ENCODE peak calls at places on chromosome 5, in six cellular contexts. O is substantia nigra; C is fibroblast of lung; L is RWPE1; J is progenitor cell of endocrine pancreas; V is stimulated activated CD8-positive, alpha-beta memory T cell treated with anti-CD3 and anti-CD28 coated beads, Interleukin-7, amount 100 ng/mL, for 48 hours. U is an unnamed sample.

GRCh38 chr5:79800979-79801827 is 111.6 kb downstream of the CMYA5 start:
- DNase-seq in O (no peak), C (peak), L (peak), J (no peak), V (no peak), U (no peak)

GRCh38 chr5:530001-530400 is 5.8 kb upstream of the SLC9A3 start:
- DNase-seq in O (no peak), C (peak), L (no peak), J (no peak), V (no peak), U (no peak)

GRCh38 chr5:6712582-6713273 is 504 bp upstream of the TENT4A start:
- DNase-seq in O (peak), C (peak), L (peak), J (peak), V (peak), U (peak)

GRCh38 chr5:135271533-135272310 is 127.3 kb downstream of the MACROH2A1 start:
- DNase-seq in O (no peak), C (peak), L (no peak), J (no peak), V (no peak), U (no peak)

GRCh38 chr5:171570244-171570819 is 150.9 kb downstream of the FGF18 start:
- DNase-seq in O (no peak), C (peak), L (no peak), J (no peak), V (no peak), U (no peak)

GRCh38 chr5:38319486-38319885 is 61.1 kb downstream of the EGFLAM start:
- DNase-seq in O (no peak), C (no peak), L (no peak), J (no peak), V (no peak), U (no peak)

GRCh38 chr5:73391441-73391871 is 57.1 kb downstream of the FOXD1 start:
- DNase-seq in O (no peak), C (no peak), L (no peak), J (no peak), V (no peak), U (no peak)

GRCh38 chr5:10295619-10296326 is 11.9 kb downstream of the CMBL start:
- DNase-seq in O (no peak), C (no peak), L (no peak), J (no peak), V (no peak), U (no peak)

GRCh38 chr5:173772407-173773059 is 115.6 kb upstream of the CPEB4 start:
- DNase-seq in O (no peak), C (peak), L (no peak), J (no peak), V (no peak), U (no peak)

GRCh38 chr5:139108056-139108811 is 89.9 kb downstream of the SIL1 start:
- DNase-seq in O (no peak), C (peak), L (no peak), J (no peak), V (no peak), U (no peak)

GRCh38 chr5:95962785-95963184 is 1.1 kb upstream of the ELL2 start:
- DNase-seq in O (no peak), C (no peak), L (peak), J (no peak), V (no peak), U (no peak)

GRCh38 chr5:154189819-154190651 is 498 bp upstream of the GALNT10 start:
- DNase-seq in O (peak), C (peak), L (peak), J (peak), V (peak), U (peak)

GRCh38 chr5:141519605-141520288 is 30.9 kb downstream of the PCDHGC5 start:
- DNase-seq in O (no peak), C (peak), L (no peak), J (no peak), V (no peak), U (no peak)

GRCh38 chr5:13325765-13326164 is 618.7 kb downstream of the DNAH5 start:
- DNase-seq in O (no peak), C (no peak), L (peak), J (no peak), V (no peak), U (no peak)

GRCh38 chr5:172420215-172420934 is 34.0 kb downstream of the SH3PXD2B start:
- DNase-seq in O (peak), C (peak), L (peak), J (no peak), V (no peak), U (no peak)

GRCh38 chr5:17665836-17666235 is 31.6 kb downstream of the TAF11L14 start:
- DNase-seq in O (no peak), C (no peak), L (no peak), J (no peak), V (no peak), U (no peak)

GRCh38 chr5:172530835-172531703 is 76.7 kb upstream of the SH3PXD2B start:
- DNase-seq in O (no peak), C (no peak), L (no peak), J (no peak), V (no peak), U (peak)

GRCh38 chr5:141547488-141547887 is 58.6 kb downstream of the PCDHGC5 start:
- DNase-seq in O (no peak), C (peak), L (no peak), J (no peak), V (no peak), U (no peak)

GRCh38 chr5:84016090-84016489 is 295.4 kb upstream of the HAPLN1 start:
- DNase-seq in O (no peak), C (peak), L (no peak), J (no peak), V (no peak), U (no peak)

GRCh38 chr5:57832873-57833272 is 350.3 kb upstream of the ACTBL2 start:
- DNase-seq in O (no peak), C (no peak), L (no peak), J (no peak), V (no peak), U (no peak)

GRCh38 chr5:9362600-9362999 is 183.3 kb downstream of the SEMA5A start:
- DNase-seq in O (no peak), C (no peak), L (no peak), J (no peak), V (no peak), U (no peak)

GRCh38 chr5:55544341-55544740 is 9.6 kb upstream of the PLPP1 start:
- DNase-seq in O (no peak), C (no peak), L (peak), J (no peak), V (no peak), U (no peak)

GRCh38 chr5:145568581-145568980 is 266.6 kb downstream of the PRELID2 start:
- DNase-seq in O (no peak), C (peak), L (peak), J (no peak), V (no peak), U (no peak)

GRCh38 chr5:43152946-43153345 is 32.2 kb downstream of the ZNF131 start:
- DNase-seq in O (no peak), C (peak), L (no peak), J (no peak), V (no peak), U (no peak)

GRCh38 chr5:111582962-111583669 is 70.8 kb upstream of the STARD4 start:
- DNase-seq in O (no peak), C (peak), L (no peak), J (no peak), V (no peak), U (no peak)

GRCh38 chr5:147688965-147689364 is 93.6 kb downstream of the JAKMIP2 start:
- DNase-seq in O (peak), C (peak), L (no peak), J (no peak), V (no peak), U (no peak)

GRCh38 chr5:127228540-127229184 is 61.9 kb upstream of the MEGF10 start:
- DNase-seq in O (no peak), C (no peak), L (peak), J (no peak), V (no peak), U (no peak)

GRCh38 chr5:123748239-123748638 is 236.3 kb downstream of the CSNK1G3 start:
- DNase-seq in O (no peak), C (no peak), L (no peak), J (no peak), V (no peak), U (no peak)

U was measured in type B pancreatic cell.